ENCODE peak calls at places on chromosomes 16 and 17, in four cellular contexts. One of them, this sample, is unnamed.
A peak's percentile ranks its signal among the peaks of the same experiment; 100 is the strongest.

GRCh38 chr17:57484081-57484666 is 227.9 kb downstream of the MSI2 start:
- DNase-seq in gastrocnemius medialis: no peak
- DNase-seq in A549: no peak
- DNase-seq in H1: no peak
- DNase-seq in this sample: no peak

GRCh38 chr16:21161211-21161610 is 2.7 kb downstream of the LDAF1 start:
- DNase-seq in A549: no peak
- DNase-seq in gastrocnemius medialis: no peak
- DNase-seq in H1: no peak
- DNase-seq in this sample: no peak

GRCh38 chr17:62869885-62870580 is 61.9 kb upstream of the MARCHF10 start:
- DNase-seq in A549: peak; percentile 36
- DNase-seq in H1: peak; percentile 53
- DNase-seq in gastrocnemius medialis: no peak
- DNase-seq in this sample: no peak

GRCh38 chr17:48728232-48729231 is at the start of gene HOXB13:
- DNase-seq in gastrocnemius medialis: no peak
- DNase-seq in A549: peak; percentile 88
- DNase-seq in H1: no peak
- DNase-seq in this sample: peak; percentile 85

GRCh38 chr17:64028874-64029464 is 8.5 kb upstream of the ICAM2 start:
- DNase-seq in A549: peak; percentile 73
- DNase-seq in gastrocnemius medialis: no peak
- DNase-seq in H1: peak; percentile 64
- DNase-seq in this sample: peak; percentile 73

GRCh38 chr16:5509794-5510193 is 412.2 kb upstream of the EEF2KMT start:
- DNase-seq in A549: no peak
- DNase-seq in H1: no peak
- DNase-seq in gastrocnemius medialis: no peak
- DNase-seq in this sample: no peak

GRCh38 chr17:49514374-49514738 is 19.3 kb downstream of the NGFR start:
- DNase-seq in A549: no peak
- DNase-seq in gastrocnemius medialis: no peak
- DNase-seq in H1: peak; percentile 72
- DNase-seq in this sample: no peak

GRCh38 chr17:41625602-41626001 is 1.2 kb upstream of the KRT17 start:
- DNase-seq in H1: no peak
- DNase-seq in gastrocnemius medialis: no peak
- DNase-seq in A549: peak; percentile 33
- DNase-seq in this sample: no peak

GRCh38 chr16:27994686-27995085 is 68.8 kb downstream of the GSG1L start:
- DNase-seq in A549: no peak
- DNase-seq in H1: no peak
- DNase-seq in gastrocnemius medialis: no peak
- DNase-seq in this sample: no peak

GRCh38 chr16:23847938-23848337 is 12.2 kb downstream of the PRKCB start:
- DNase-seq in H1: no peak
- DNase-seq in A549: no peak
- DNase-seq in gastrocnemius medialis: no peak
- DNase-seq in this sample: no peak

GRCh38 chr16:86948046-86948445 is 369.1 kb downstream of the C16orf95 start:
- DNase-seq in H1: no peak
- DNase-seq in A549: no peak
- DNase-seq in gastrocnemius medialis: no peak
- DNase-seq in this sample: no peak

GRCh38 chr16:47037396-47037745 is 63.9 kb upstream of the DNAJA2 start:
- DNase-seq in gastrocnemius medialis: no peak
- DNase-seq in A549: peak; percentile 32
- DNase-seq in H1: no peak
- DNase-seq in this sample: no peak

GRCh38 chr16:13873835-13874438 is 46.0 kb upstream of the ERCC4 start:
- DNase-seq in H1: peak; percentile 56
- DNase-seq in gastrocnemius medialis: no peak
- DNase-seq in A549: peak; percentile 28
- DNase-seq in this sample: no peak

GRCh38 chr16:89049484-89050118 is 44.1 kb upstream of the ACSF3 start:
- DNase-seq in gastrocnemius medialis: no peak
- DNase-seq in A549: no peak
- DNase-seq in H1: no peak
- DNase-seq in this sample: no peak

GRCh38 chr16:6496996-6497395 is 835.6 kb upstream of the RBFOX1 start:
- DNase-seq in A549: no peak
- DNase-seq in H1: no peak
- DNase-seq in gastrocnemius medialis: no peak
- DNase-seq in this sample: no peak

GRCh38 chr16:22232277-22233049 is 26.4 kb downstream of the EEF2K start:
- DNase-seq in gastrocnemius medialis: no peak
- DNase-seq in H1: no peak
- DNase-seq in A549: peak; percentile 95
- DNase-seq in this sample: peak; percentile 62

GRCh38 chr17:82200743-82201497 is 11.7 kb downstream of the CCDC57 start:
- DNase-seq in gastrocnemius medialis: no peak
- DNase-seq in A549: no peak
- DNase-seq in H1: no peak
- DNase-seq in this sample: no peak

GRCh38 chr16:4859190-4859899 is 12.1 kb downstream of the UBN1 start:
- DNase-seq in A549: no peak
- DNase-seq in gastrocnemius medialis: no peak
- DNase-seq in H1: no peak
- DNase-seq in this sample: peak; percentile 76

GRCh38 chr16:72517154-72517553 is 345.2 kb upstream of the PMFBP1 start:
- DNase-seq in A549: no peak
- DNase-seq in gastrocnemius medialis: no peak
- DNase-seq in H1: no peak
- DNase-seq in this sample: no peak

GRCh38 chr16:68283346-68283745 is 19.0 kb downstream of the SLC7A6 start:
- DNase-seq in gastrocnemius medialis: no peak
- DNase-seq in H1: no peak
- DNase-seq in A549: no peak
- DNase-seq in this sample: no peak
- TF ChIP-seq POLR2A in gastrocnemius medialis: no peak
- TF ChIP-seq POLR2A in H1: no peak
- TF ChIP-seq POLR2A in A549: no peak
- TF ChIP-seq POLR2A in this sample: no peak

GRCh38 chr17:44324571-44325275 is at the start of gene SLC25A39:
- DNase-seq in gastrocnemius medialis: peak; percentile 89
- DNase-seq in A549: peak; percentile 97
- DNase-seq in H1: peak; percentile 98
- DNase-seq in this sample: no peak
- TF ChIP-seq POLR2A in gastrocnemius medialis: peak; percentile 86
- TF ChIP-seq POLR2A in A549: peak; percentile 67
- TF ChIP-seq POLR2A in H1: peak; percentile 56
- TF ChIP-seq POLR2A in this sample: peak; percentile 83

GRCh38 chr17:17714261-17714866 is 33.1 kb downstream of the RAI1 start:
- DNase-seq in gastrocnemius medialis: no peak
- DNase-seq in A549: no peak
- DNase-seq in H1: no peak
- DNase-seq in this sample: no peak
- TF ChIP-seq POLR2A in gastrocnemius medialis: no peak
- TF ChIP-seq POLR2A in A549: no peak
- TF ChIP-seq POLR2A in H1: no peak
- TF ChIP-seq POLR2A in this sample: no peak

GRCh38 chr16:78485188-78485898 is 385.9 kb downstream of the WWOX start:
- DNase-seq in H1: no peak
- DNase-seq in A549: no peak
- DNase-seq in gastrocnemius medialis: no peak
- DNase-seq in this sample: no peak
- TF ChIP-seq POLR2A in H1: no peak
- TF ChIP-seq POLR2A in A549: no peak
- TF ChIP-seq POLR2A in gastrocnemius medialis: no peak
- TF ChIP-seq POLR2A in this sample: no peak

GRCh38 chr16:61812251-61812650 is 224.0 kb downstream of the CDH8 start:
- DNase-seq in A549: no peak
- DNase-seq in H1: no peak
- DNase-seq in gastrocnemius medialis: no peak
- DNase-seq in this sample: no peak
- TF ChIP-seq POLR2A in A549: no peak
- TF ChIP-seq POLR2A in H1: no peak
- TF ChIP-seq POLR2A in gastrocnemius medialis: no peak
- TF ChIP-seq POLR2A in this sample: no peak